ENCODE peak calls at places on chromosome 15, in four cellular contexts. W is lower leg skin, N is HepG2, U is ovary. C is an unnamed sample.

GRCh38 chr15:30042556-30042955 is 40.2 kb upstream of the GOLGA8J start:
- DNase-seq in W (no peak), N (no peak), U (no peak), C (no peak)

GRCh38 chr15:39515765-39516164 is 65.1 kb upstream of the THBS1 start:
- DNase-seq in N (no peak), U (no peak), W (no peak), C (no peak)

GRCh38 chr15:87487484-87487883 is 769.1 kb downstream of the NTRK3 start:
- DNase-seq in W (no peak), U (no peak), N (no peak), C (no peak)

GRCh38 chr15:36658321-36658720 is 78.9 kb downstream of the CDIN1 start:
- DNase-seq in U (no peak), W (no peak), N (no peak), C (no peak)

GRCh38 chr15:101635944-101636727 is 16.0 kb downstream of the TM2D3 start:
- DNase-seq in U (no peak), W (no peak), N (no peak), C (no peak)

GRCh38 chr15:25088261-25088790 is 133.5 kb downstream of the SNRPN start:
- DNase-seq in W (peak; percentile 82), U (no peak), N (no peak), C (no peak)

GRCh38 chr15:46080018-46080417 is 445.2 kb downstream of the SQOR start:
- DNase-seq in W (no peak), U (no peak), N (no peak), C (no peak)

GRCh38 chr15:70854669-70854976 is 666 bp upstream of the LARP6 start:
- DNase-seq in W (no peak), U (no peak), N (no peak), C (no peak)

GRCh38 chr15:40543082-40543481 is 21.8 kb downstream of the CCDC32 start:
- DNase-seq in U (no peak), W (no peak), N (no peak), C (no peak)

GRCh38 chr15:99504823-99505551 is 60.8 kb upstream of the MEF2A start:
- DNase-seq in U (no peak), N (peak; percentile 25), W (no peak), C (no peak)

GRCh38 chr15:99503411-99503810 is 62.4 kb upstream of the MEF2A start:
- DNase-seq in N (no peak), W (no peak), U (no peak), C (no peak)

GRCh38 chr15:99502661-99503060 is 63.1 kb upstream of the MEF2A start:
- DNase-seq in U (no peak), W (no peak), N (no peak), C (no peak)

GRCh38 chr15:99504071-99504822 is 61.5 kb upstream of the MEF2A start:
- DNase-seq in N (no peak), U (no peak), W (no peak), C (no peak)

GRCh38 chr15:99502182-99502581 is 63.6 kb upstream of the MEF2A start:
- DNase-seq in N (no peak), W (no peak), U (no peak), C (no peak)
- TF ChIP-seq POLR2A in N (no peak), W (no peak), U (no peak), C (no peak)

GRCh38 chr15:27456807-27457206 is 485.8 kb downstream of the GABRG3 start:
- DNase-seq in N (no peak), U (no peak), W (no peak), C (no peak)

GRCh38 chr15:27454281-27455060 is 483.5 kb downstream of the GABRG3 start:
- DNase-seq in U (no peak), N (no peak), W (no peak), C (peak; percentile 1)

GRCh38 chr15:27459836-27460235 is 488.9 kb downstream of the GABRG3 start:
- DNase-seq in U (no peak), N (no peak), W (no peak), C (no peak)

GRCh38 chr15:27457766-27458165 is 486.8 kb downstream of the GABRG3 start:
- DNase-seq in N (no peak), U (no peak), W (no peak), C (no peak)

DNA sequence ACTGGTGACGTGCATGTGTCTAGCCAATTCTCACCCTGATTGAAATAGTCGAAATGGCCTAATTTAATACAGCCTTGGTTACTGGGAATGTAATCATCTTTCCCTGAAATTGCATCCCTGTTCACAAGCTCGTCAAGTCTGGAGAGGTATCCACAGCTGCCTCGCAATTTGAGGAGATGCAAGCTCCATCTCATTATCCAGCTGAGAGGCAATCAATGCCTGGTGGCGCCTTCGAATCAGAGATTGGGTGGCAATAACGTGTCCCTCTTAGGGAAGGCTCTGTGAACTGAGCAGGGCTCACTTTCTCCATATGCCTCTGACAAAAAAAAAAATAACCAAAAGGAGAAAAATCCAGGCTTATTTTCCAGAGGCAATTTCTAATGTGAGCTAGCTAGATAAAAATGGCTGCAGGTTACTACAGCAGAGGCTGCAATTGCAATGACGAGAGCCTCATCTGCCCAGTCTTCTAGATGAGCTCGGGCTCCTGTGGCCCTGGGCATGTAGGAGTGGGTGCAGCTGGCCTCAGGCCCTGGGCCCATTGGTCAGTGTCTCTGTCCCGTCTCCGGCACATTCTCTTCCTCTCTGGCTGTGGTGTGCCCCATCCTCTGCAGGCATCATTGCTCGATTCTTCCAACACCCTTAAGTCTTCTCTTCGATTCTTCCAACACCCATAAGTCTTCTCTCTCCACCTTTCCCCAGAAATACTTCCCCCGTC is 487.5 kb downstream of the GABRG3 start:
- DNase-seq in W (no peak), N (no peak), U (no peak), C (no peak)
- TF ChIP-seq POLR2A in W (no peak), N (no peak), U (no peak), C (no peak)

GRCh38 chr15:92947071-92947730 is 47.1 kb downstream of the CHD2 start:
- DNase-seq in W (no peak), U (no peak), N (no peak), C (no peak)

GRCh38 chr15:92953569-92953968 is 53.4 kb downstream of the CHD2 start:
- DNase-seq in W (no peak), N (no peak), U (no peak), C (no peak)

GRCh38 chr15:92951800-92952199 is 51.7 kb downstream of the CHD2 start:
- DNase-seq in W (no peak), N (no peak), U (no peak), C (no peak)

GRCh38 chr15:92952451-92952850 is 52.3 kb downstream of the CHD2 start:
- DNase-seq in U (no peak), N (no peak), W (no peak), C (no peak)

DNA sequence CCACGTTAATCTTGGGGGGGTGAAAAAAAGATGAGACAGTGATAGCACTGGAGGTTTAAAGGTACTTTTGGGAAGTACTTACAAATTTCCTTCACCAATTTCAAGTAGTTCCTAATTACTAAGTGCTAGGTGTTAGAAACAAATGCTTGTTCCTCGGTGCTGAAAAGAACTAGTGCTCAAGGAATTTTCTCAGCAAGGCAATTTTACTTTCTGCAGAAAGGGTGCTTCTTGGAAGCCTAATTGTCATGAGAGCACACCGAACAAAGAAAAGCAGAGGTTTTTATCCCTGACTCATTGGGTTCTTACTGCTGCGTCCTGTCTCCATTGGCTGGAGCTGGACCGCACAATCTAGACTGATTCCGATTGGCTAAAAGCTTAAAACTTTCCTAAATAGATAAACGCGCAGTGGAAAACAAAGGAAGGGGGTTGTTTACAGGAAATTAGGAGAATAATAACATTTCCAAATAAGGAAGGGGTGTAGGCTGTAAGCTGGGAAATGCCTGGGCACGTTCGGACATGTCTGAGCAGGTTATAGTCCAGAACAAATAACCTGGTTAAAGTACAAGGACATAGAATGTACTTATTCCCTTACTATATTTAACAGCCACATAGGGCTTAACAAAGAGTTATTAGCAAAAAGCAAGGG is 49.6 kb downstream of the CHD2 start:
- DNase-seq in N (peak; percentile 32), W (no peak), U (no peak), C (peak; percentile 41)
- TF ChIP-seq POLR2A in N (no peak), W (no peak), U (no peak), C (no peak)

GRCh38 chr15:86481720-86482119 is 402.0 kb downstream of the AGBL1 start:
- DNase-seq in U (no peak), W (no peak), N (no peak), C (no peak)
- TF ChIP-seq POLR2A in U (no peak), W (no peak), N (no peak), C (no peak)

DNA sequence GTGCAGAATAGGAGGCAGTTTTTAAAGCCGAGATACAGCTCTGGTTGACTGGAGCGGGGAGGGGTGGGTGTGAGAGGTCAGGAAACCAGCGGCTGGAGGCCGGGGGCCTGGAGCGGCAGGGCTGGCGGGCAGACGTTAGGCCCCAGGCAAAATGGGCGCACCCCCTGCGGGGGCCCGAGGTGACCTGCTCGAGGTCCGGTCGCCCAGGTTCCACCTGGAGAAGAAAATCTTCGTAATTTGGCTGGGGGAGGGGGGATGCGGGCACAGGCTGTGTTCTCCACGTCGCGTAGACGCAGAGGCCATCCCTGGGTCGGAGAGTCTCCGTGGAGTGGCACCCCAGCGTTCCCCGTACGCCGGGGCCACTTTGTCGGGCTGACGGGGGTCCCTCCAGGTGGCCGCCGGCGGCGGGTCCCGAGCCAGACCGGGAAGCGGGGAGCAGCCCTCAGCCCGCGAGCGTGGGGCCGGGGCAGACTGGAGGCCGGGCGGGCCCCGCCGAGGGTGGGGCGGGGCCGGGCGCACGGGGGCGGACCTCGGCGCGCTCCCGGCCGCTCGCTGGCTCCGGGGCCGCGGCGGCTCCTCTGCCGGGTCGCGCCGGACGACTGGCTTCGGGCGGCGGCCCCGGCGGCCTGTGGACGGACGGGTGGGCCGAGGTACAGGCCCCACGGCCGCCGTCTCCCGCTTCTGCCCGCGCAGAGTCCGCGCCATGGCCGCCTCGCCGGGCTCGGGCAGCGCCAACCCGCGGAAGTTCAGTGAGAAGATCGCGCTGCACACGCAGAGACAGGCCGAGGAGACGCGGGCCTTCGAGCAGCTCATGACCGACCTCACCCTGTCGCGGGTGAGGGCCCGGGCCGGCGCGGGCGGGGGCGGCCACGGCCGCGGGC is at the start of gene CRTC3:
- DNase-seq in W (peak; percentile 89), N (no peak), U (peak; percentile 68), C (peak; percentile 77)
- TF ChIP-seq POLR2A in W (no peak), N (peak; percentile 26), U (peak; percentile 62), C (peak; percentile 48)

GRCh38 chr15:82045892-82046667 is at the start of gene MEX3B:
- DNase-seq in U (peak; percentile 94), W (peak; percentile 99), N (peak; percentile 83), C (peak; percentile 96)
- TF ChIP-seq POLR2A in U (no peak), W (no peak), N (peak; percentile 43), C (no peak)

DNA sequence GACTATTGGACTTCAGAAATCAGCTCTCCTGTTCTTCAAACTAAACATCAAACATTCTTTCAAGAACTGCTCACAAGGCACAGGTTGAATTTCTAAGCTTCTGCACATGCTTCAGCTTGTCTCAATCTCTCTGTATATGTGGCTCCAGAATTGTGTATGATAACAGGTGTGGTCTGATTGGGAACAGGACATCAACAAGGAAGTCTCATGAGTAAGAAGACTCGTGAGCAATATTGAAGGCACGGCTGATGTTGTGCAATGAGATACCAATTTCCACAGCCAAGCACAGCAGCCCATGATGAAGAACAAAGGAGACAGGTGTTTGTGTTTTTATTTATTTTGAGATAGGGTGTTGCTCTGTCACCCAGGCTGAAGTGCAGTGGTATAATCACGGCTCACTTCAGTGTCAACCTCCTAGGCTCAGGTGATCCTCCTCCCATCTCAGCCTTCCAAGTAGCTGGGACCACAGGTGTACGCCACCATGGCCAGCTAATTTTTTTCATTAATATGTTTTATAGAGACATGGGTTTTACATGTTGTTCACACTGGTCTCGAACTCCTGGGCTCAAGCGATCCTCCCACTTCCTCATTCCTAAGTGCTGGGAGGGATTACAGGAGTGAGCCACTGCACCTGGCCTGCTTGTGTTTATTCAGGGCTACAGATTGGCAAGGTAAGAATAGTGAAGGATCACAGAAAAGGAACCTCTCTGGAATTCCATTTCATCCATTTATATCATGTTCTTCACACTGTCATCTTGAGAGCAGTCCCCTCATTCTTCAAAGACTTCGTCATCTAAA is 32.2 kb upstream of the ABHD17C start:
- DNase-seq in N (no peak), U (no peak), W (no peak), C (no peak)
- TF ChIP-seq POLR2A in N (no peak), U (no peak), W (no peak), C (no peak)

GRCh38 chr15:58329781-58330467 is 101.9 kb upstream of the LIPC start:
- DNase-seq in N (no peak), W (no peak), U (no peak), C (no peak)
- TF ChIP-seq POLR2A in N (no peak), W (no peak), U (no peak), C (no peak)